ENCODE peak calls at places on chromosomes 12 and 14, in nine cellular contexts. I is GM23248, J is HCT116, B is PC-3, R is neural progenitor cell, N is GM23338, A is hepatocyte, K is OCI-LY7, L is SK-N-SH. Y is an unnamed sample.

GRCh38 chr14:78700236-78700635 is 530.1 kb downstream of the NRXN3 start:
- DNase-seq in I (peak), J (no peak), B (peak), R (no peak), N (no peak), A (no peak), K (no peak), L (no peak), Y (no peak)

GRCh38 chr12:57893460-57894353 is 47.2 kb upstream of the CTDSP2 start:
- DNase-seq in I (peak), J (no peak), B (no peak), R (peak), N (peak), A (peak), K (no peak), L (peak), Y (no peak)

GRCh38 chr14:50804181-50804721 is 26.7 kb downstream of the NIN start:
- DNase-seq in I (peak), J (no peak), B (no peak), R (no peak), N (no peak), A (no peak), K (no peak), L (no peak), Y (no peak)

GRCh38 chr14:102182901-102183619 is 43.4 kb downstream of the WDR20 start:
- DNase-seq in I (peak), J (no peak), B (no peak), R (no peak), N (no peak), A (no peak), K (no peak), L (no peak), Y (no peak)

GRCh38 chr12:91007531-91008290 is 2.9 kb upstream of the EPYC start:
- DNase-seq in I (no peak), J (no peak), B (no peak), R (no peak), N (no peak), A (no peak), K (no peak), L (no peak), Y (peak)

GRCh38 chr12:61739925-61740324 is 520.3 kb upstream of the USP15 start:
- DNase-seq in I (no peak), J (no peak), B (no peak), R (no peak), N (no peak), A (no peak), K (no peak), L (no peak), Y (no peak)

GRCh38 chr14:50410921-50411320 is 14.2 kb upstream of the CDKL1 start:
- DNase-seq in I (peak), J (no peak), B (peak), R (no peak), N (no peak), A (no peak), K (no peak), L (no peak), Y (no peak)

GRCh38 chr12:52044284-52044983 is 6.8 kb upstream of the NR4A1 start:
- DNase-seq in I (peak), J (no peak), B (no peak), R (no peak), N (no peak), A (no peak), K (no peak), L (no peak), Y (peak)

GRCh38 chr12:101697930-101698781 is 716 bp downstream of the CHPT1 start:
- DNase-seq in I (peak), J (no peak), B (peak), R (no peak), N (peak), A (peak), K (peak), L (no peak), Y (peak)

GRCh38 chr12:3686463-3686862 is 66.4 kb downstream of the CRACR2A start:
- DNase-seq in I (no peak), J (no peak), B (no peak), R (no peak), N (no peak), A (no peak), K (no peak), L (no peak), Y (no peak)

GRCh38 chr12:25155031-25155576 is 39.9 kb downstream of the DNAI7 start:
- DNase-seq in I (peak), J (peak), B (peak), R (peak), N (peak), A (peak), K (peak), L (peak), Y (peak)

GRCh38 chr12:124191024-124191359 is 103.9 kb upstream of the RFLNA start:
- DNase-seq in I (peak), J (peak), B (peak), R (peak), N (peak), A (no peak), K (peak), L (peak), Y (no peak)

GRCh38 chr12:50842637-50843493 is at the start of gene TMPRSS12:
- DNase-seq in I (no peak), J (no peak), B (no peak), R (peak), N (peak), A (peak), K (no peak), L (no peak), Y (no peak)

GRCh38 chr14:75972729-75973480 is 8.9 kb downstream of the TGFB3 start:
- DNase-seq in I (no peak), J (no peak), B (no peak), R (no peak), N (peak), A (no peak), K (no peak), L (peak), Y (no peak)

GRCh38 chr14:99961826-99962518 is 103.2 kb upstream of the EVL start:
- DNase-seq in I (no peak), J (no peak), B (no peak), R (peak), N (peak), A (no peak), K (no peak), L (no peak), Y (no peak)

GRCh38 chr12:32470936-32471335 is 71.6 kb downstream of the FGD4 start:
- DNase-seq in I (no peak), J (no peak), B (no peak), R (no peak), N (no peak), A (no peak), K (no peak), L (no peak), Y (no peak)

GRCh38 chr12:39006286-39006685 is 100.9 kb upstream of the CPNE8 start:
- DNase-seq in I (no peak), J (no peak), B (no peak), R (no peak), N (no peak), A (no peak), K (no peak), L (no peak), Y (no peak)

GRCh38 chr14:44952391-44953110 is 9.2 kb downstream of the KLHL28 start:
- DNase-seq in I (no peak), J (no peak), B (no peak), R (no peak), N (no peak), A (no peak), K (no peak), L (no peak), Y (no peak)

GRCh38 chr12:15842106-15842505 is 40.1 kb upstream of the STRAP start:
- DNase-seq in I (peak), J (no peak), B (peak), R (no peak), N (no peak), A (no peak), K (no peak), L (no peak), Y (no peak)

DNA sequence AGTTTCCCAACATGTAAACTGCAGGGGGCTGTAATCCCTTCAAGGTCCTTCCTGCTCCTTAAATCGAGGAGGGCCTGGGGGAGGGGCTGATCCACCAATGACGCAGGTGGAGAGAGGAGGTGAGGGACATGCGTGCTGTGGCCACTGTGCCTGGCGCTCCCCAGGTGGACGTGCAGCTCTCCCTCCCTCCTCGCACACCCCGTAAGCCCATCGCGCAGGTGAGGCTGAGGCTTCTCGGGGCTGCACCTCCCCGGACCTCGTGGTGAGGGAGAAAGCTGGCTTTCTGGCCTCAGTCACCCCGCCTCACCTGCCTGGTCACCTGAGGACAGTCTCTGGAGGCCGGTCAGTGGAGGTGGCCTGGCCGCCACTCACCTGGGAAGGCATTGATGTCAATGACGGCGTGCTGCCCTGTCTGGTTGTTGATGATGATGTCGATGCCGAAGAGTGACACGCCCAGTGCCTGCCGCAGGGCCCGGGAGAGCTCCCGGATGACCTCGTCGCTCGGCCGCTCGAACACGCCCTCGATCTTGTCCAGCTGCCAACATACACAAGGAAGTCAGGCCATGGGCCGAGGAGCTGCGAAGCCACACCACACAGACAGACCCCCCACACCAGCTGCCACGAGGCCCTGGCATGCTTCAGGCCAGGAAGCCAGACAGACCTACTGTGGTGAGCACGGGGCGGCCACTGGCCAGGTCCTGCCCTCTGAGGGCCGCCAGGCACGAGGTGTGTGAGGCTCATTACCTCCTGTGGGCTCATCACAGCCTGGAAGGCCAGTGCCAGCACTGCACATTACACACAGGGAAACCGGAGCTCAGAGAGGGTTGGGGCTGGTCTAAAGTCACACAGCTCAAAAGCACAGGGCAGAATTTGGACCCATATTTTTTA is 23.3 kb downstream of the CHGA start:
- DNase-seq in I (peak), J (peak), B (peak), R (no peak), N (no peak), A (no peak), K (no peak), L (peak), Y (no peak)
- H2AFZ ChIP-seq in I (no peak), J (no peak), B (peak), R (no peak), N (no peak), A (no peak), K (no peak), L (no peak), Y (no peak)

DNA sequence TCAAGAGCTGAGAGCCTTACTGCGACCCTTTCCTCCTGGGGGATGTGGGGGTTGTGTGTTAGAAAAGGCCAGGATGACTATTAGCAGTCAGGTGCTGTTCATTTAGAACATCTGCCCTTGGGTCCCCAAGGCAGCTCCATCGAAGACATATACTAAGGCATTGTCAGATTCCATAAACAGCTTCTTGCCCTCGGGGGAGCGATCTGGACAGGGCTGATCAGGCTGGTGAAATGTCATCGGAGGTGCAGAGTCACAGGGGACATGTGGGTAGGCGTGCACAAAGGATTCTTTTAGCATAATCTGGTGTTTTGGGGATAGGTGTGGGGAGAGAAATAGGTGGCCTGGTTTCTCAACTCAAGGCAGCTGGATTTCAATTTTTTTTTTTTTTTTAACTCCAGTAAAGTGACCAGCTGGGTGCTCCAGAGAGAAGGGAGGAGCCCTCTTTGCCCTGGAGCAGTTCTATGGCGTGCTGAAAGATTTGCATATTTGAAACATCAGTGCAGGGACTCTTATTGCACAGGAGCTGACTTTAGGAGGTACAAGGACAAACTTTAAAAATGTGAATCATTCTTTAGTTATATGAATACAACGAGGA is 160.0 kb downstream of the SUDS3 start:
- DNase-seq in I (no peak), J (no peak), B (no peak), R (no peak), N (no peak), A (no peak), K (no peak), L (no peak), Y (no peak)
- TF ChIP-seq EZH2phosphoT487 in I (no peak), J (no peak), B (no peak), R (no peak), N (no peak), A (no peak), K (no peak), L (no peak), Y (no peak)

GRCh38 chr12:77328326-77328725 is 263.0 kb upstream of the E2F7 start:
- DNase-seq in I (no peak), J (no peak), B (no peak), R (no peak), N (no peak), A (no peak), K (no peak), L (no peak), Y (no peak)

GRCh38 chr12:77324763-77325468 is 259.5 kb upstream of the E2F7 start:
- DNase-seq in I (peak), J (peak), B (peak), R (peak), N (peak), A (peak), K (peak), L (peak), Y (peak)

GRCh38 chr12:77324416-77324762 is 259.0 kb upstream of the E2F7 start:
- DNase-seq in I (no peak), J (no peak), B (no peak), R (no peak), N (no peak), A (no peak), K (no peak), L (no peak), Y (no peak)

GRCh38 chr12:77325505-77325904 is 260.1 kb upstream of the E2F7 start:
- DNase-seq in I (peak), J (no peak), B (no peak), R (peak), N (peak), A (peak), K (no peak), L (peak), Y (no peak)

GRCh38 chr12:77323778-77324415 is 258.5 kb upstream of the E2F7 start:
- DNase-seq in I (no peak), J (no peak), B (no peak), R (no peak), N (no peak), A (no peak), K (no peak), L (no peak), Y (no peak)
- H3K4me2 ChIP-seq in I (peak), J (peak), B (peak), R (peak), N (peak), A (peak), K (no peak), L (peak), Y (peak)

DNA sequence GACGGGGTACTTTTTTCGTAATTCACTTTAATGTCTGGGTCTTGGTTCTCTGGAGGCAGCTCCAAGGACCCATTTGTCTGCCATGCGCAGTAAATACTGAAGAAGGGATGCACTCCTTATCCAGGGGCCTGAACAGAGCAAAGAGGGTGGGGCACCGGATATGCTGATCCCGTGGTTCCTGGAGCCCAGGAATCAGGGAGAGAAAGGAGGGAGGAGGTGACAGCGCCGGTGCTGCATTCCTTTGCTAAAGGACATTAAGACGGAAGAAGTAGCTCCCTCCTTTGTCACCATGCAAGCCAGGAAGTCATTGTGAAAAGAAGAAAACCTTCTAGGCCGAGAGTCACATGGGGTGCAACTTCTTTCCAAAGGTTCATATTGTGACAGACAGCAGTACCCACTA is 1057.7 kb downstream of the VRK1 start:
- DNase-seq in I (no peak), J (no peak), B (no peak), R (peak), N (peak), A (no peak), K (no peak), L (no peak), Y (no peak)
- H2AFZ ChIP-seq in I (no peak), J (no peak), B (peak), R (peak), N (peak), A (no peak), K (no peak), L (no peak), Y (no peak)